ENCODE peak calls at places on chromosomes 7 and 10, in ten cellular contexts. Z, K, Y, J, F, V, C, I, Q and S are unnamed samples.

GRCh38 chr10:130621231-130621775 is 485.1 kb downstream of the GLRX3 start:
- DNase-seq in C (no peak), Q (no peak), I (no peak), Y (no peak), V (no peak), Z (no peak), K (no peak), F (no peak), J (no peak), S (no peak)

GRCh38 chr7:102426268-102427031 is 6.9 kb upstream of the ORAI2 start:
- DNase-seq in C (peak; percentile 80), Q (no peak), Z (no peak), K (no peak), I (no peak), J (peak; percentile 60), F (no peak), Y (peak; percentile 72), V (peak; percentile 96), S (no peak)

GRCh38 chr7:30975257-30975899 is 11.6 kb downstream of the GHRHR start:
- DNase-seq in I (no peak), K (no peak), V (no peak), Q (no peak), F (no peak), Z (no peak), C (no peak), Y (no peak), J (no peak), S (no peak)

GRCh38 chr7:36390199-36391090 is 783 bp downstream of the ANLN start:
- DNase-seq in Z (peak; percentile 69), V (peak; percentile 74), C (peak; percentile 68), I (peak; percentile 13), K (peak; percentile 95), Y (peak; percentile 85), Q (peak; percentile 72), F (peak; percentile 93), J (peak; percentile 65), S (peak; percentile 37)

GRCh38 chr7:30634193-30634626 is 39.5 kb downstream of the GARS1 start:
- DNase-seq in J (no peak), K (no peak), Q (no peak), I (no peak), C (no peak), V (no peak), Z (no peak), F (no peak), Y (no peak), S (no peak)

GRCh38 chr10:35470535-35470934 is 134.2 kb downstream of the CCNY start:
- DNase-seq in Y (no peak), J (no peak), I (no peak), C (no peak), K (peak; percentile 89), Z (no peak), Q (no peak), F (peak; percentile 64), V (no peak), S (no peak)

GRCh38 chr7:91940171-91940570 is 491 bp upstream of the AKAP9 start:
- DNase-seq in I (no peak), V (peak; percentile 55), Q (no peak), C (no peak), F (peak; percentile 75), Y (peak; percentile 19), Z (no peak), J (no peak), K (peak; percentile 72), S (no peak)

GRCh38 chr10:2908851-2909630 is 158.3 kb upstream of the PFKP start:
- DNase-seq in Y (no peak), Q (no peak), I (no peak), K (no peak), C (no peak), Z (no peak), F (no peak), V (peak; percentile 51), J (peak; percentile 61), S (no peak)

GRCh38 chr10:131662851-131663250 is 238.0 kb upstream of the PPP2R2D start:
- DNase-seq in C (no peak), I (no peak), Z (peak; percentile 25), Y (no peak), V (no peak), K (no peak), Q (no peak), F (peak; percentile 25), J (no peak), S (no peak)